ENCODE peak calls at places on chromosomes 3 and 15, in six cellular contexts. One of them, this sample, is unnamed.

GRCh38 chr3:157856078-157856939 is 249.9 kb downstream of the SHOX2 start:
- DNase-seq in brain microvascular endothelial cell: no peak
- DNase-seq in NCI-H146: peak; percentile 63
- DNase-seq in sigmoid colon: no peak
- DNase-seq in kidney glomerular epithelial cell: no peak
- DNase-seq in Karpas-422: no peak
- DNase-seq in this sample: no peak

GRCh38 chr3:19886404-19886803 is 47.6 kb downstream of the EFHB start:
- DNase-seq in brain microvascular endothelial cell: no peak
- DNase-seq in NCI-H146: no peak
- DNase-seq in sigmoid colon: no peak
- DNase-seq in kidney glomerular epithelial cell: no peak
- DNase-seq in Karpas-422: no peak
- DNase-seq in this sample: no peak

GRCh38 chr3:10988003-10988402 is 4.5 kb upstream of the SLC6A1 start:
- DNase-seq in brain microvascular endothelial cell: no peak
- DNase-seq in NCI-H146: no peak
- DNase-seq in sigmoid colon: no peak
- DNase-seq in kidney glomerular epithelial cell: no peak
- DNase-seq in Karpas-422: no peak
- DNase-seq in this sample: no peak

GRCh38 chr3:55720614-55721013 is 233.5 kb upstream of the WNT5A start:
- DNase-seq in brain microvascular endothelial cell: peak; percentile 27
- DNase-seq in NCI-H146: no peak
- DNase-seq in sigmoid colon: no peak
- DNase-seq in kidney glomerular epithelial cell: no peak
- DNase-seq in Karpas-422: peak; percentile 75
- DNase-seq in this sample: no peak

GRCh38 chr15:38750816-38751215 is 186.2 kb upstream of the RASGRP1 start:
- DNase-seq in brain microvascular endothelial cell: no peak
- DNase-seq in NCI-H146: no peak
- DNase-seq in sigmoid colon: no peak
- DNase-seq in kidney glomerular epithelial cell: no peak
- DNase-seq in Karpas-422: no peak
- DNase-seq in this sample: no peak

GRCh38 chr15:51030649-51031316 is 63.9 kb downstream of the TNFAIP8L3 start:
- DNase-seq in brain microvascular endothelial cell: peak; percentile 86
- DNase-seq in NCI-H146: no peak
- DNase-seq in sigmoid colon: no peak
- DNase-seq in kidney glomerular epithelial cell: no peak
- DNase-seq in Karpas-422: no peak
- DNase-seq in this sample: peak; percentile 63

GRCh38 chr15:42939841-42940240 is 19.3 kb upstream of the TTBK2 start:
- DNase-seq in brain microvascular endothelial cell: no peak
- DNase-seq in NCI-H146: no peak
- DNase-seq in sigmoid colon: no peak
- DNase-seq in kidney glomerular epithelial cell: no peak
- DNase-seq in Karpas-422: no peak
- DNase-seq in this sample: no peak

GRCh38 chr3:128623762-128624176 is 26.8 kb downstream of the RPN1 start:
- DNase-seq in brain microvascular endothelial cell: peak; percentile 86
- DNase-seq in NCI-H146: no peak
- DNase-seq in sigmoid colon: peak; percentile 70
- DNase-seq in kidney glomerular epithelial cell: no peak
- DNase-seq in Karpas-422: no peak
- DNase-seq in this sample: no peak

GRCh38 chr3:107753494-107753893 is 230.7 kb downstream of the BBX start:
- DNase-seq in brain microvascular endothelial cell: peak; percentile 51
- DNase-seq in NCI-H146: peak; percentile 85
- DNase-seq in sigmoid colon: no peak
- DNase-seq in kidney glomerular epithelial cell: peak; percentile 40
- DNase-seq in Karpas-422: peak; percentile 62
- DNase-seq in this sample: peak; percentile 45

GRCh38 chr15:75578206-75578947 is 738 bp downstream of the PTPN9 start:
- DNase-seq in brain microvascular endothelial cell: no peak
- DNase-seq in NCI-H146: peak; percentile 30
- DNase-seq in sigmoid colon: no peak
- DNase-seq in kidney glomerular epithelial cell: no peak
- DNase-seq in Karpas-422: peak; percentile 79
- DNase-seq in this sample: no peak

GRCh38 chr3:193488741-193489140 is 66.0 kb downstream of the ATP13A4 start:
- DNase-seq in brain microvascular endothelial cell: no peak
- DNase-seq in NCI-H146: no peak
- DNase-seq in sigmoid colon: no peak
- DNase-seq in kidney glomerular epithelial cell: no peak
- DNase-seq in Karpas-422: no peak
- DNase-seq in this sample: no peak

This sample was measured in ureter.